ENCODE peak calls at places on chromosomes 5 and 9, in six cellular contexts. X is hepatocyte, P is MM.1S, L is PC-3, T is H1, W is endothelial cell of umbilical vein. E is an unnamed sample.

GRCh38 chr5:24817966-24818365 is 173.2 kb upstream of the CDH10 start:
- DNase-seq in X (no peak), L (peak; percentile 7), W (no peak), T (no peak), P (no peak), E (peak; percentile 51)

GRCh38 chr5:117681855-117682254 is 1107.2 kb upstream of the SEMA6A start:
- DNase-seq in W (no peak), P (no peak), L (no peak), T (no peak), X (no peak), E (no peak)

GRCh38 chr9:112582863-112583262 is 96.2 kb downstream of the KIAA1958 start:
- DNase-seq in T (no peak), W (no peak), L (no peak), X (no peak), P (no peak), E (no peak)

GRCh38 chr5:117748336-117748735 is 1173.7 kb upstream of the SEMA6A start:
- DNase-seq in P (no peak), L (no peak), W (no peak), X (no peak), T (peak; percentile 45), E (no peak)

GRCh38 chr9:6214903-6215302 is 704 bp upstream of the IL33 start:
- DNase-seq in X (no peak), L (no peak), P (no peak), T (no peak), W (peak; percentile 79), E (no peak)

GRCh38 chr5:12023614-12024241 is 119.5 kb upstream of the CTNND2 start:
- DNase-seq in P (peak; percentile 65), T (no peak), W (peak; percentile 34), X (peak; percentile 71), L (peak; percentile 93), E (no peak)

GRCh38 chr9:130018260-130018659 is 24.7 kb downstream of the FNBP1 start:
- DNase-seq in L (no peak), T (no peak), W (no peak), X (no peak), P (no peak), E (no peak)

GRCh38 chr5:147403659-147404640 is 105.9 kb downstream of the DPYSL3 start:
- DNase-seq in W (peak; percentile 96), T (no peak), L (peak; percentile 58), X (peak; percentile 77), P (peak; percentile 91), E (peak; percentile 50)

GRCh38 chr5:147673276-147673675 is 109.3 kb downstream of the JAKMIP2 start:
- DNase-seq in P (no peak), W (no peak), L (no peak), X (no peak), T (no peak), E (no peak)

GRCh38 chr5:5298068-5298633 is 124.3 kb upstream of the ICE1 start:
- DNase-seq in T (no peak), X (peak; percentile 76), P (no peak), L (no peak), W (no peak), E (no peak)

GRCh38 chr5:58891072-58891970 is 308.4 kb downstream of the RAB3C start:
- DNase-seq in L (peak; percentile 81), W (peak; percentile 63), T (peak; percentile 85), X (peak; percentile 68), P (peak; percentile 58), E (peak; percentile 69)

GRCh38 chr5:10482791-10483530 is 41.3 kb downstream of the ROPN1L start:
- DNase-seq in X (no peak), L (no peak), T (no peak), P (no peak), W (no peak), E (no peak)

GRCh38 chr5:35239911-35240610 is 9.8 kb upstream of the PRLR start:
- DNase-seq in X (no peak), P (no peak), T (no peak), W (no peak), L (no peak), E (no peak)
- H3K4me3 ChIP-seq in X (no peak overlapping the region), P (no peak overlapping the region), T (no peak overlapping the region), W (no peak overlapping the region), L (no peak overlapping the region), E (no peak overlapping the region)

DNA sequence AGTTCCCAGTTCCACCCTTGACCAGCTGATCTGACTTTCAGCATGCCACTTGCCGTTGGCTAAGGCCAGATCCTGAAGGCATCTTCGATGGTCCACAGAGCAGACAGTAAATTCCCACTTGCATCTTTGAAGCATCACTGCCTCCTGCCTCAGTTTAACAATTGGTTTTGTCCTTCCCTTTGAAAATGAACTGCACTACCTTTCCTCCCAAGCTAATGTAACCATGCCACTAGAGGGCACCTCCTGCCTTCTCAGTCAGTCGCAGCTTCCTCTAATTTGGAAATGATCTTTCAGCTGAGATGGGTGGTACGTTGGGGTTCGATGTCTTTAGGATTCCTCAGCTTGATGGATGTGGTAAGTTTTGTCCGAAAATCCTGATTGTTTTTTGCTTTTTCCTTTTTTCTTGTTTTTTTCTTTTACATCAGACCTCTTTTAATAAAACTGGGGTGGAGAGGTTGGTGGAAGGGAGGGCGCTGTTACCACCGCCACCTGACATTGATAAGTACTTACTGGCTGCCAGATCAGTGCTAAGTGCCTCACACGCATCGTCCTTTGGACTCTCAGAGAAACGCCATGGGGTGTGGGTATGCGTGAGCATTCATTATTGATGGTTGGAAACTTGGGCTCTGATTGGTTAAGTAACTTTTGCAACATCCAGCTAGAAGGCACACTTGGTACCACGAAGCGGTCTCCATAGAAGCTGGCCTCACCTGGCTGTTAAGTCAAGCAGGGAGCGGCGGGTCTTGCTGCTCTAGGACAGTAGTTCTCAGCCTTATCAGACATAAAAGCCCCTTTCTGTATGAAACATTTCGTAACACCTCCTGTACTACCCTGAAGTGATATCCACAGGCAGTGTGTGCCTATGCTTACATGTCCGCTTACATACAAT is 16.9 kb downstream of the PTTG1 start:
- DNase-seq in P (peak; percentile 80), L (peak; percentile 73), T (peak; percentile 77), W (peak; percentile 79), X (peak; percentile 75), E (no peak)
- TF ChIP-seq EZH2 in P (no peak), L (no peak), T (no peak), W (no peak), X (no peak), E (no peak)

DNA sequence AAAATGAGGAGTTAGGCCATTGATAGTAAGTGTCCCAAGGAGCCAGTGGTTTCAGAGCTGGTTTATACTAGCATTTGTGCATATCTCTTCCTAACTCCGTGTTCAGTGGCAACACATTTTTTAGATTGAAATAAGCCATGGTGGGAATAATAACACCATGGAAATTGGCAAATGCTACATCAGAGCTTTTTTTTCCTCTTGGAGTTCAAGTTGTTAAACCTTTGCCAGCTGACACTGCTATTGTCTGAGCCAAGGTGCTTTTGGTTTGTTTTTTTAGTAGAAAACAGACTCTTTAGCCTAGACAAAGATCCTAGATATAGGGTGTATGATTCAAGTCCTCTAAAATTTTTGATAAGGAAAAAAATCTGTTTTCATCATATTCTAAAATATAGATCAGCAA is 2.8 kb downstream of the ACO1 start:
- DNase-seq in L (no peak), T (no peak), W (peak; percentile 55), P (no peak), X (no peak), E (no peak)
- H3K4me3 ChIP-seq in L (no peak overlapping the region), T (no peak overlapping the region), W (no peak overlapping the region), P (no peak overlapping the region), X (no peak overlapping the region), E (no peak overlapping the region)

DNA sequence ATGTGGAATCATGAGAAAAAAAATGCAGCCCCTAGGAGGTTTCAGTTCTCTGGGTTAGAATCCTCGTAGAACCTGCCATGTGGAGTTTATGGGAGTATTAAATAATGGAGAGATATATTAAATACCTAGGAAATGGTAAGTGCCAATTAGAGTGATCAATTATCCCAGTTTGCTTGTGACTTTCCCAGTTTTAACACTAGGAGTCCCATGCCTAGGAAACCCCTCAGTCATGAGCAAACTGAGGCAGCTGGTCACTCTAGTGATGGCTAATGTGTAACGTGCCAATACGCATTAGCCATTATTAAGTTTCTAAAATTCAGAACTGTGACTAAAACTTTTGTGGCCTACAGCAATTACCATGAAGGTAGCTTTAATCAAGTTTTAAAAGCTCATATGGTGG is 720.6 kb downstream of the TAF11L14 start:
- DNase-seq in X (no peak), L (no peak), P (no peak), T (no peak), W (no peak), E (no peak)
- TF ChIP-seq EZH2 in X (no peak), L (no peak), P (no peak), T (no peak), W (no peak), E (no peak)

GRCh38 chr9:2363138-2363745 is 258.3 kb upstream of the VLDLR start:
- DNase-seq in L (no peak), X (no peak), W (no peak), P (no peak), T (no peak), E (no peak)
- H3K4me3 ChIP-seq in L (no peak overlapping the region), X (no peak overlapping the region), W (no peak overlapping the region), P (no peak overlapping the region), T (no peak overlapping the region), E (no peak overlapping the region)